ENCODE peak calls at places on chromosome 19, in four cellular contexts. One of them, this sample, is unnamed.

GRCh38 chr19:1235625-1236538 is 1.9 kb downstream of the CBARP start:
- DNase-seq in PC-3: peak
- DNase-seq in natural killer cell: no peak
- DNase-seq in fibroblast of lung: no peak
- DNase-seq in this sample: no peak

GRCh38 chr19:19527674-19528625 is 761 bp upstream of the YJEFN3 start:
- DNase-seq in PC-3: no peak
- DNase-seq in fibroblast of lung: no peak
- DNase-seq in natural killer cell: no peak
- DNase-seq in this sample: no peak

GRCh38 chr19:1252818-1253513 is 4.6 kb downstream of the MIDN start:
- DNase-seq in PC-3: peak
- DNase-seq in natural killer cell: peak
- DNase-seq in fibroblast of lung: peak
- DNase-seq in this sample: peak

GRCh38 chr19:18204394-18205179 is 745 bp upstream of the RAB3A start:
- DNase-seq in fibroblast of lung: no peak
- DNase-seq in natural killer cell: peak
- DNase-seq in PC-3: no peak
- DNase-seq in this sample: no peak

GRCh38 chr19:6767081-6767356 is 216 bp downstream of the SH2D3A start:
- DNase-seq in fibroblast of lung: no peak
- DNase-seq in natural killer cell: no peak
- DNase-seq in PC-3: peak
- DNase-seq in this sample: peak

GRCh38 chr19:17915940-17916593 is 16.7 kb upstream of the CCDC124 start:
- DNase-seq in fibroblast of lung: no peak
- DNase-seq in natural killer cell: no peak
- DNase-seq in PC-3: peak
- DNase-seq in this sample: peak

GRCh38 chr19:1768248-1768647 is 14.9 kb downstream of the ONECUT3 start:
- DNase-seq in natural killer cell: no peak
- DNase-seq in PC-3: no peak
- DNase-seq in fibroblast of lung: no peak
- DNase-seq in this sample: no peak

GRCh38 chr19:48608798-48609263 is 2.3 kb downstream of the SPACA4 start:
- DNase-seq in natural killer cell: no peak
- DNase-seq in fibroblast of lung: no peak
- DNase-seq in PC-3: peak
- DNase-seq in this sample: peak

GRCh38 chr19:40267601-40267997 is 17.5 kb downstream of the AKT2 start:
- DNase-seq in fibroblast of lung: no peak
- DNase-seq in natural killer cell: no peak
- DNase-seq in PC-3: no peak
- DNase-seq in this sample: no peak

GRCh38 chr19:39146686-39147450 is 21.3 kb downstream of the PAK4 start:
- DNase-seq in PC-3: no peak
- DNase-seq in fibroblast of lung: no peak
- DNase-seq in natural killer cell: no peak
- DNase-seq in this sample: no peak

GRCh38 chr19:19463348-19464117 is 51.8 kb downstream of the TSSK6 start:
- DNase-seq in PC-3: no peak
- DNase-seq in natural killer cell: no peak
- DNase-seq in fibroblast of lung: peak
- DNase-seq in this sample: no peak

GRCh38 chr19:51784922-51785690 is 9.9 kb upstream of the FPR3 start:
- DNase-seq in fibroblast of lung: peak
- DNase-seq in PC-3: peak
- DNase-seq in natural killer cell: no peak
- DNase-seq in this sample: peak

GRCh38 chr19:17405250-17406038 is at the start of gene BST2:
- DNase-seq in natural killer cell: peak
- DNase-seq in fibroblast of lung: no peak
- DNase-seq in PC-3: no peak
- DNase-seq in this sample: peak

GRCh38 chr19:1455336-1456120 is 5.6 kb downstream of the APC2 start:
- DNase-seq in PC-3: peak
- DNase-seq in fibroblast of lung: peak
- DNase-seq in natural killer cell: peak
- DNase-seq in this sample: peak

GRCh38 chr19:37466277-37466797 is 907 bp downstream of the ZNF569 start:
- DNase-seq in fibroblast of lung: no peak
- DNase-seq in natural killer cell: no peak
- DNase-seq in PC-3: no peak
- DNase-seq in this sample: no peak

GRCh38 chr19:14086098-14086497 is 515 bp upstream of the C19orf67 start:
- DNase-seq in natural killer cell: no peak
- DNase-seq in PC-3: no peak
- DNase-seq in fibroblast of lung: no peak
- DNase-seq in this sample: no peak

GRCh38 chr19:13172335-13173128 is 22.3 kb downstream of the IER2 start:
- DNase-seq in fibroblast of lung: peak
- DNase-seq in natural killer cell: peak
- DNase-seq in PC-3: peak
- DNase-seq in this sample: peak

GRCh38 chr19:7738023-7738422 is 6.1 kb upstream of the CLEC4G start:
- DNase-seq in natural killer cell: no peak
- DNase-seq in fibroblast of lung: no peak
- DNase-seq in PC-3: no peak
- DNase-seq in this sample: no peak

GRCh38 chr19:19647037-19647835 is 3.8 kb upstream of the GMIP start:
- DNase-seq in natural killer cell: no peak
- DNase-seq in fibroblast of lung: no peak
- DNase-seq in PC-3: no peak
- DNase-seq in this sample: no peak

GRCh38 chr19:53158119-53158656 is 665 bp downstream of the ZNF347 start:
- DNase-seq in PC-3: peak
- DNase-seq in natural killer cell: peak
- DNase-seq in fibroblast of lung: peak
- DNase-seq in this sample: no peak

GRCh38 chr19:58368561-58369360 is 6.2 kb upstream of the ZNF497 start:
- DNase-seq in natural killer cell: no peak
- DNase-seq in PC-3: no peak
- DNase-seq in fibroblast of lung: no peak
- DNase-seq in this sample: no peak

GRCh38 chr19:14686411-14686810 is 3.4 kb upstream of the ZNF333 start:
- DNase-seq in fibroblast of lung: peak
- DNase-seq in natural killer cell: no peak
- DNase-seq in PC-3: peak
- DNase-seq in this sample: peak

GRCh38 chr19:29840066-29840950 is 28.5 kb downstream of the CCNE1 start:
- DNase-seq in fibroblast of lung: no peak
- DNase-seq in PC-3: no peak
- DNase-seq in natural killer cell: no peak
- DNase-seq in this sample: no peak

GRCh38 chr19:16098416-16098768 is 13.3 kb upstream of the RAB8A start:
- DNase-seq in fibroblast of lung: peak
- DNase-seq in PC-3: no peak
- DNase-seq in natural killer cell: no peak
- DNase-seq in this sample: no peak

GRCh38 chr19:42023121-42023942 is 29.3 kb upstream of the ATP1A3 start:
- DNase-seq in PC-3: peak
- DNase-seq in natural killer cell: no peak
- DNase-seq in fibroblast of lung: peak
- DNase-seq in this sample: peak

GRCh38 chr19:16509141-16510061 is 13.2 kb downstream of the C19orf44 start:
- DNase-seq in PC-3: no peak
- DNase-seq in fibroblast of lung: peak
- DNase-seq in natural killer cell: no peak
- DNase-seq in this sample: no peak

GRCh38 chr19:38193445-38193844 is 30.6 kb downstream of the DPF1 start:
- DNase-seq in fibroblast of lung: no peak
- DNase-seq in natural killer cell: no peak
- DNase-seq in PC-3: no peak
- DNase-seq in this sample: no peak

GRCh38 chr19:16235811-16236710 is 38.4 kb downstream of the AP1M1 start:
- DNase-seq in natural killer cell: no peak
- DNase-seq in fibroblast of lung: no peak
- DNase-seq in PC-3: no peak
- DNase-seq in this sample: no peak

GRCh38 chr19:7844405-7844804 is 14.4 kb downstream of the EVI5L start:
- DNase-seq in fibroblast of lung: no peak
- DNase-seq in PC-3: no peak
- DNase-seq in natural killer cell: no peak
- DNase-seq in this sample: no peak

GRCh38 chr19:31289381-31289880 is 59.8 kb downstream of the TSHZ3 start:
- DNase-seq in PC-3: no peak
- DNase-seq in fibroblast of lung: no peak
- DNase-seq in natural killer cell: no peak
- DNase-seq in this sample: no peak

GRCh38 chr19:6536138-6536671 is 5.4 kb downstream of the TNFSF9 start:
- DNase-seq in PC-3: peak
- DNase-seq in fibroblast of lung: no peak
- DNase-seq in natural killer cell: peak
- DNase-seq in this sample: peak

GRCh38 chr19:15675560-15675959 is 2.7 kb downstream of the CYP4F12 start:
- DNase-seq in PC-3: no peak
- DNase-seq in fibroblast of lung: no peak
- DNase-seq in natural killer cell: no peak
- DNase-seq in this sample: no peak

GRCh38 chr19:17665058-17665457 is 23.1 kb downstream of the UNC13A start:
- DNase-seq in fibroblast of lung: no peak
- DNase-seq in PC-3: no peak
- DNase-seq in natural killer cell: no peak
- DNase-seq in this sample: no peak

GRCh38 chr19:15466851-15467733 is 2.7 kb upstream of the RASAL3 start:
- DNase-seq in fibroblast of lung: no peak
- DNase-seq in natural killer cell: no peak
- DNase-seq in PC-3: peak
- DNase-seq in this sample: no peak

GRCh38 chr19:595326-596262 is 5.9 kb downstream of the HCN2 start:
- DNase-seq in natural killer cell: no peak
- DNase-seq in PC-3: no peak
- DNase-seq in fibroblast of lung: no peak
- DNase-seq in this sample: no peak

GRCh38 chr19:53172892-53173291 is 14.0 kb upstream of the ZNF347 start:
- DNase-seq in natural killer cell: no peak
- DNase-seq in fibroblast of lung: peak
- DNase-seq in PC-3: no peak
- DNase-seq in this sample: peak

GRCh38 chr19:31378404-31378803 is 29.2 kb upstream of the TSHZ3 start:
- DNase-seq in PC-3: peak
- DNase-seq in fibroblast of lung: peak
- DNase-seq in natural killer cell: no peak
- DNase-seq in this sample: peak

GRCh38 chr19:13098291-13099072 is 4.2 kb downstream of the LYL1 start:
- DNase-seq in fibroblast of lung: peak
- DNase-seq in PC-3: peak
- DNase-seq in natural killer cell: no peak
- DNase-seq in this sample: no peak

GRCh38 chr19:1261863-1262686 is 7.1 kb upstream of the CIRBP start:
- DNase-seq in fibroblast of lung: no peak
- DNase-seq in natural killer cell: no peak
- DNase-seq in PC-3: peak
- DNase-seq in this sample: peak

GRCh38 chr19:35783469-35784400 is 8.4 kb downstream of the ARHGAP33 start:
- DNase-seq in fibroblast of lung: no peak
- DNase-seq in PC-3: no peak
- DNase-seq in natural killer cell: no peak
- DNase-seq in this sample: no peak
- TF ChIP-seq CTCF in fibroblast of lung: no peak
- TF ChIP-seq CTCF in PC-3: no peak
- TF ChIP-seq CTCF in natural killer cell: no peak
- TF ChIP-seq CTCF in this sample: no peak

GRCh38 chr19:49786432-49786831 is 19.6 kb downstream of the AP2A1 start:
- DNase-seq in natural killer cell: no peak
- DNase-seq in PC-3: peak
- DNase-seq in fibroblast of lung: peak
- DNase-seq in this sample: peak
- TF ChIP-seq CTCF in natural killer cell: no peak
- TF ChIP-seq CTCF in PC-3: no peak
- TF ChIP-seq CTCF in fibroblast of lung: no peak
- TF ChIP-seq CTCF in this sample: no peak

GRCh38 chr19:5053661-5054060 is 84.7 kb downstream of the KDM4B start:
- DNase-seq in PC-3: no peak
- DNase-seq in fibroblast of lung: no peak
- DNase-seq in natural killer cell: no peak
- DNase-seq in this sample: no peak

GRCh38 chr19:5052945-5053485 is 84.1 kb downstream of the KDM4B start:
- DNase-seq in PC-3: no peak
- DNase-seq in natural killer cell: no peak
- DNase-seq in fibroblast of lung: no peak
- DNase-seq in this sample: no peak

GRCh38 chr19:5050905-5051304 is 82.0 kb downstream of the KDM4B start:
- DNase-seq in fibroblast of lung: no peak
- DNase-seq in natural killer cell: no peak
- DNase-seq in PC-3: no peak
- DNase-seq in this sample: no peak

GRCh38 chr19:5051619-5052018 is 82.7 kb downstream of the KDM4B start:
- DNase-seq in fibroblast of lung: no peak
- DNase-seq in natural killer cell: no peak
- DNase-seq in PC-3: no peak
- DNase-seq in this sample: no peak

GRCh38 chr19:5052515-5052914 is 83.6 kb downstream of the KDM4B start:
- DNase-seq in PC-3: peak
- DNase-seq in fibroblast of lung: no peak
- DNase-seq in natural killer cell: no peak
- DNase-seq in this sample: no peak
- TF ChIP-seq CTCF in PC-3: peak
- TF ChIP-seq CTCF in fibroblast of lung: no peak
- TF ChIP-seq CTCF in natural killer cell: no peak
- TF ChIP-seq CTCF in this sample: no peak

DNA sequence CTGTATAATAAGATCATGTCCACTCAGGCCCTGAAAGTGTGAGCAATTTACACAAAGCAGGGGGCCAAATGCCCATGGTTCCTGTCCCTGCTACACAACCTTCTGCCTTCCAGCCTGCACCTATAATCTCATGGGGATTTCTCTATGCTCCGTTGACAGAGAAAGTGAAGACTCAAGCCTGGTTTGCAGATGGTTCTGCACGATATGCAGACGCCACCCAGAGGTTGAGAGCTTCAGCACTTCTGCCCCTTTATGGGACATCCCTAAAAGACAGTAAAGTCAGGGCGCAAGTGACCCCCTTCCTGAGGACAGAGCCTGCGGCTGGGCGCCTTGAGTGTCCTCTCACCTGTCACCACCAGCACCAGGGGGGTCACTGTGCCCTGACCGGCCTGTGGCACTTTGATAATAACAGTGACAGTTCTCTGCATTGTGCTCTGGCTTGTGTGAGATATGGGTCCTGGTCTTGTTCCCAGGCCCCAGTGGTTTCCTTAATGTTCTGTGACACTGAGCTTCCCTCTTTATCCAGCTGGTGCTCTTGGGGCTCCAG is 15.1 kb downstream of the LILRA5 start:
- DNase-seq in fibroblast of lung: no peak
- DNase-seq in natural killer cell: no peak
- DNase-seq in PC-3: peak
- DNase-seq in this sample: peak
- TF ChIP-seq CTCF in fibroblast of lung: no peak
- TF ChIP-seq CTCF in natural killer cell: no peak
- TF ChIP-seq CTCF in PC-3: no peak
- TF ChIP-seq CTCF in this sample: no peak

This sample was measured in MCF 10A.